ENCODE peak calls at places on chromosomes 11 and 22, in five cellular contexts. J is mammary epithelial cell; M is CD8-positive, alpha-beta memory T cell; C is heart right ventricle; Q is cardiac muscle cell. D is an unnamed sample.
A peak's percentile ranks its signal among the peaks of the same experiment; 100 is the strongest.

GRCh38 chr22:22422629-22423112 is 85.9 kb downstream of the ZNF280B start:
- DNase-seq in J (peak; percentile 18), M (peak; percentile 67), C (peak; percentile 32), Q (no peak), D (peak; percentile 69)

GRCh38 chr11:131645237-131645636 is 274.8 kb downstream of the NTM start:
- DNase-seq in J (no peak), M (no peak), C (no peak), Q (peak; percentile 23), D (no peak)

GRCh38 chr11:43947003-43947500 is 4.6 kb downstream of the C11orf96 start:
- DNase-seq in J (peak; percentile 14), M (no peak), C (peak; percentile 24), Q (peak; percentile 52), D (no peak)

GRCh38 chr11:35907648-35908431 is 36.0 kb upstream of the LDLRAD3 start:
- DNase-seq in J (peak; percentile 83), M (no peak), C (no peak), Q (no peak), D (peak; percentile 47)

GRCh38 chr11:104782377-104782754 is 115.9 kb downstream of the CASP12 start:
- DNase-seq in J (no peak), M (no peak), C (no peak), Q (no peak), D (no peak)

GRCh38 chr11:111322534-111322933 is 24.2 kb downstream of the POU2AF3 start:
- DNase-seq in J (no peak), M (no peak), C (no peak), Q (no peak), D (no peak)

GRCh38 chr11:122202161-122202950 is 86.3 kb upstream of the BLID start:
- DNase-seq in J (peak; percentile 79), M (no peak), C (no peak), Q (no peak), D (peak; percentile 76)

GRCh38 chr11:12205330-12205729 is 94.9 kb downstream of the MICAL2 start:
- DNase-seq in J (no peak), M (no peak), C (no peak), Q (no peak), D (no peak)

GRCh38 chr11:569273-569885 is 6.9 kb upstream of the PHRF1 start:
- DNase-seq in J (no peak), M (no peak), C (peak; percentile 41), Q (no peak), D (no peak)

GRCh38 chr11:130383363-130384168 is 44.8 kb downstream of the ADAMTS8 start:
- DNase-seq in J (peak; percentile 17), M (no peak), C (no peak), Q (peak; percentile 41), D (peak; percentile 94)

GRCh38 chr11:10026514-10026913 is 267.5 kb downstream of the SBF2 start:
- DNase-seq in J (no peak), M (no peak), C (no peak), Q (no peak), D (peak; percentile 40)

GRCh38 chr11:93549986-93550385 is 6.8 kb upstream of the SMCO4 start:
- DNase-seq in J (no peak), M (no peak), C (no peak), Q (no peak), D (no peak)

GRCh38 chr11:121687961-121688566 is 235.3 kb upstream of the SORL1-AS1 start:
- DNase-seq in J (no peak), M (no peak), C (no peak), Q (peak; percentile 70), D (peak; percentile 75)

GRCh38 chr11:22392561-22392960 is 54.4 kb downstream of the SLC17A6 start:
- DNase-seq in J (peak; percentile 21), M (no peak), C (no peak), Q (no peak), D (no peak)

GRCh38 chr11:64290894-64291745 is at the start of gene KCNK4:
- DNase-seq in J (no peak), M (no peak), C (no peak), Q (no peak), D (no peak)

GRCh38 chr11:69215784-69216415 is 60.2 kb downstream of the SMIM38 start:
- DNase-seq in J (peak; percentile 68), M (no peak), C (no peak), Q (no peak), D (no peak)

GRCh38 chr11:69215216-69215615 is 59.5 kb downstream of the SMIM38 start:
- DNase-seq in J (no peak), M (no peak), C (no peak), Q (no peak), D (no peak)

GRCh38 chr11:69212121-69213110 is 56.7 kb downstream of the SMIM38 start:
- DNase-seq in J (no peak), M (no peak), C (no peak), Q (no peak), D (no peak)

GRCh38 chr11:69213315-69213714 is 57.6 kb downstream of the SMIM38 start:
- DNase-seq in J (peak; percentile 48), M (peak; percentile 12), C (no peak), Q (no peak), D (no peak)

GRCh38 chr11:69213964-69214363 is 58.2 kb downstream of the SMIM38 start:
- DNase-seq in J (no peak), M (no peak), C (no peak), Q (no peak), D (no peak)
- H3K36me3 ChIP-seq in J (no peaks in the 10 kb centered on the region), M (no peaks in the 10 kb centered on the region), C (no peaks in the 10 kb centered on the region), Q (no peaks in the 10 kb centered on the region), D (no peaks in the 10 kb centered on the region)

GRCh38 chr11:118175600-118176399 is 639 bp downstream of the SCN2B start:
- DNase-seq in J (no peak), M (no peak), C (no peak), Q (no peak), D (no peak)

GRCh38 chr11:118174006-118174567 is 2.4 kb downstream of the SCN2B start:
- DNase-seq in J (no peak), M (no peak), C (no peak), Q (no peak), D (no peak)

GRCh38 chr11:118175031-118175531 is 1.4 kb downstream of the SCN2B start:
- DNase-seq in J (peak; percentile 75), M (no peak), C (no peak), Q (no peak), D (no peak)

GRCh38 chr11:118180300-118180703 is 3.9 kb upstream of the SCN2B start:
- DNase-seq in J (peak; percentile 64), M (no peak), C (peak; percentile 86), Q (peak; percentile 81), D (no peak)

DNA sequence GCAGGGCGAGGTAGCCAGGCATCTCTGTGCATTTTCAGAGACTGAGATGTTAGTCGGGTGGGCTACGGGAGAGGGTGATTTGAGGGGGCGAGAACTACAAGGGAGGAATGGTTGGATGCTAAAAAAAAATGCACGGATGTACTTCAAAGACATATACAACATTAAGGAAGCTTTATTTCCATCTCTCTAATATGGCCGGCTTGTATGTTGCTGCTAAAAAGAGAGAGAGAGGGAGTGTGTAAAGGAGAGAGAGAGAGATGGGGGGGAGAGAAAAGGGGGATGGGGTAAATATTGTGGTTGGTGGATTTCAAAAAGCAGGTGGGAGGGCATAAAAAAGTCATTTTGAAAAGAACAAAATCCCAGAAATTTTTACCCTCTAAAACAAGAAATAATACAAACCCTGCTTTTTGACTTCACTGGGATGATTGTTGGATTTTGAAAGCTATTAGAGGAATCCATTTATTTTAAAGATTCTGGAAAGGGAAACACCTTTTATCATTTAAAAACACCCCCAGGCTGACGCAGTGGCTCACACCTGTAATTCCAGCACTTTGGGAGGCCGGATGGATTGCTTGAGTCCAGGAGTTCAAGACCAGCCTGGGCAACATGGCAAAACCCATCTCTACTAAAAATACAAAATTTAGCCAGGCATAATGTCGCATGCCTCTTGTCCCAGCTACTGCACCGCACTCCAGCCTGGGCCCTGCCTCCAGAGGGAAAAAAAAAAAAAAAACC is at the start of gene SCN2B:
- DNase-seq in J (no peak), M (no peak), C (no peak), Q (peak; percentile 55), D (no peak)
- H3K4me3 ChIP-seq in J (no peak within 1 kb of the TSS), M (no peak within 1 kb of the TSS), C (peak within 1 kb of the TSS; percentile 59), Q (peak within 1 kb of the TSS; percentile 42), D (no peak within 1 kb of the TSS)

GRCh38 chr11:117189191-117189940 is 9.8 kb upstream of the TAGLN start:
- DNase-seq in J (no peak), M (peak; percentile 33), C (no peak), Q (no peak), D (no peak)
- H3K36me3 ChIP-seq in J (no peaks in the 10 kb centered on the region), M (peaks cover 9% of the 10 kb centered on the region), C (peaks cover 6% of the 10 kb centered on the region), Q (peaks cover 10% of the 10 kb centered on the region), D (peaks cover 49% of the 10 kb centered on the region)

DNA sequence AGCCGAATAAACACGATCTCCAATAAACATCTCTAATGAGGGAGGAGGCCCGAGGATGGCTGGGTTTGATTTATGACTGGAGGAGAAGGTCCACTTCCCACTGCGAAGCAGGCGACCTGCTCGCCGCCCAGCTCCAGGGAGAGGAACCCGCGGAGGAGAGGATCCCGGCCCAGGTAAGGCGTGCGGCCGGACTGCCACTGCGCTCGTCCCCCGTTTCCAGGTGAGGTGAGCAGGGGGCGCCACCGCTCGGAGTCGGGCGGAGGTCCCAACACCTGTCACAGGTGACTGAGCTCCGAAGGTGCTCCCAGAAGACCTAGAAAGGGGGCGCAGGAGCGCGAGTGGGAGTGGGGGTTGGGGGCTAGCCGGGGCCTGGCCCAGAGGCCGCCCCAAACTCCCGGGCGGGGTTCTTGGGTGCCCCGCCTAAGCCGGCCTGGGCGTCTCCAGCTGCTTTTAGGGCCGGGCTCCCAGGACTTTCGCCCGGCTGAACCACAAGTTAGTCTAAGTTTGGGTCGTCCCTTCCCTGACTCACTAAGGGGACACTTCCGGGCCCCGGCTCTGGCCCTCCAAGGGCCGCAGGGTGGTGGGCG is 5.4 kb upstream of the PAX6 start:
- DNase-seq in J (no peak), M (no peak), C (no peak), Q (no peak), D (no peak)
- H3K4me3 ChIP-seq in J (no peak overlapping the region), M (peak overlapping the region; percentile 15), C (peak overlapping the region; percentile 51), Q (no peak overlapping the region), D (no peak overlapping the region)

GRCh38 chr22:24060375-24060788 is 49.3 kb downstream of the CABIN1 start:
- DNase-seq in J (peak; percentile 44), M (no peak), C (peak; percentile 34), Q (no peak), D (peak; percentile 96)
- H3K36me3 ChIP-seq in J (peaks cover 19% of the 10 kb centered on the region), M (peaks cover 60% of the 10 kb centered on the region), C (no peaks in the 10 kb centered on the region), Q (peaks cover 51% of the 10 kb centered on the region), D (peaks cover 43% of the 10 kb centered on the region)